ENCODE peak calls at places on chromosomes 1 and 21, in ten cellular contexts. One of them, this sample, is unnamed.

GRCh38 chr1:67610450-67610849 is 74.6 kb upstream of the GADD45A start:
- DNase-seq in NCI-H1417: no peak
- DNase-seq in AG10803: no peak
- DNase-seq in PC-3: peak
- DNase-seq in midbrain: no peak
- DNase-seq in NT2/D1: no peak
- DNase-seq in HT1080: no peak
- DNase-seq in B cell: no peak
- DNase-seq in H4: peak
- DNase-seq in globus pallidus: no peak
- DNase-seq in this sample: no peak

GRCh38 chr1:201946224-201946908 is at the start of gene LMOD1:
- DNase-seq in AG10803: peak
- DNase-seq in NCI-H1417: no peak
- DNase-seq in globus pallidus: peak
- DNase-seq in midbrain: peak
- DNase-seq in NT2/D1: peak
- DNase-seq in B cell: no peak
- DNase-seq in HT1080: peak
- DNase-seq in PC-3: peak
- DNase-seq in H4: peak
- DNase-seq in this sample: peak

GRCh38 chr1:226489718-226490440 is 58.7 kb upstream of the STUM start:
- DNase-seq in PC-3: peak
- DNase-seq in AG10803: no peak
- DNase-seq in NCI-H1417: no peak
- DNase-seq in midbrain: no peak
- DNase-seq in globus pallidus: no peak
- DNase-seq in H4: no peak
- DNase-seq in NT2/D1: no peak
- DNase-seq in B cell: no peak
- DNase-seq in HT1080: no peak
- DNase-seq in this sample: no peak

GRCh38 chr1:7592120-7592798 is 178.8 kb upstream of the VAMP3 start:
- DNase-seq in globus pallidus: no peak
- DNase-seq in B cell: no peak
- DNase-seq in midbrain: no peak
- DNase-seq in NCI-H1417: no peak
- DNase-seq in NT2/D1: no peak
- DNase-seq in H4: no peak
- DNase-seq in PC-3: no peak
- DNase-seq in AG10803: no peak
- DNase-seq in HT1080: no peak
- DNase-seq in this sample: no peak

GRCh38 chr1:174692313-174692712 is 244.5 kb downstream of the GPR52 start:
- DNase-seq in HT1080: peak
- DNase-seq in NT2/D1: peak
- DNase-seq in AG10803: peak
- DNase-seq in globus pallidus: no peak
- DNase-seq in PC-3: peak
- DNase-seq in NCI-H1417: no peak
- DNase-seq in B cell: no peak
- DNase-seq in midbrain: no peak
- DNase-seq in H4: no peak
- DNase-seq in this sample: no peak

GRCh38 chr21:38913120-38913975 is 107.6 kb downstream of the ETS2 start:
- DNase-seq in HT1080: no peak
- DNase-seq in AG10803: peak
- DNase-seq in midbrain: no peak
- DNase-seq in H4: peak
- DNase-seq in globus pallidus: no peak
- DNase-seq in B cell: no peak
- DNase-seq in NCI-H1417: peak
- DNase-seq in NT2/D1: no peak
- DNase-seq in PC-3: peak
- DNase-seq in this sample: peak

GRCh38 chr1:213568929-213569815 is 418.6 kb upstream of the PROX1 start:
- DNase-seq in NT2/D1: no peak
- DNase-seq in NCI-H1417: no peak
- DNase-seq in HT1080: no peak
- DNase-seq in B cell: no peak
- DNase-seq in PC-3: peak
- DNase-seq in globus pallidus: no peak
- DNase-seq in midbrain: no peak
- DNase-seq in H4: no peak
- DNase-seq in AG10803: no peak
- DNase-seq in this sample: no peak

GRCh38 chr1:55965981-55966461 is 613.3 kb downstream of the PLPP3 start:
- DNase-seq in NT2/D1: no peak
- DNase-seq in B cell: no peak
- DNase-seq in AG10803: peak
- DNase-seq in globus pallidus: no peak
- DNase-seq in PC-3: peak
- DNase-seq in midbrain: no peak
- DNase-seq in H4: no peak
- DNase-seq in HT1080: peak
- DNase-seq in NCI-H1417: peak
- DNase-seq in this sample: no peak

GRCh38 chr1:153932593-153933131 is 9.9 kb upstream of the GATAD2B start:
- DNase-seq in globus pallidus: no peak
- DNase-seq in B cell: no peak
- DNase-seq in H4: no peak
- DNase-seq in NCI-H1417: no peak
- DNase-seq in NT2/D1: no peak
- DNase-seq in midbrain: no peak
- DNase-seq in PC-3: no peak
- DNase-seq in AG10803: no peak
- DNase-seq in HT1080: no peak
- DNase-seq in this sample: no peak

GRCh38 chr1:12615166-12615915 is 2.7 kb downstream of the DHRS3 start:
- DNase-seq in B cell: no peak
- DNase-seq in NT2/D1: no peak
- DNase-seq in H4: no peak
- DNase-seq in NCI-H1417: no peak
- DNase-seq in midbrain: peak
- DNase-seq in globus pallidus: peak
- DNase-seq in PC-3: peak
- DNase-seq in AG10803: peak
- DNase-seq in HT1080: no peak
- DNase-seq in this sample: no peak

GRCh38 chr1:12488666-12489354 is 129.2 kb downstream of the DHRS3 start:
- DNase-seq in H4: no peak
- DNase-seq in AG10803: peak
- DNase-seq in HT1080: no peak
- DNase-seq in globus pallidus: no peak
- DNase-seq in B cell: no peak
- DNase-seq in NT2/D1: no peak
- DNase-seq in PC-3: peak
- DNase-seq in NCI-H1417: no peak
- DNase-seq in midbrain: no peak
- DNase-seq in this sample: no peak

GRCh38 chr21:46154955-46155513 is 345 bp downstream of the FTCD start:
- DNase-seq in AG10803: no peak
- DNase-seq in globus pallidus: no peak
- DNase-seq in PC-3: no peak
- DNase-seq in B cell: no peak
- DNase-seq in NT2/D1: no peak
- DNase-seq in HT1080: no peak
- DNase-seq in H4: no peak
- DNase-seq in NCI-H1417: no peak
- DNase-seq in midbrain: no peak
- DNase-seq in this sample: no peak

GRCh38 chr21:32214654-32215305 is 64.1 kb downstream of the MIS18A start:
- DNase-seq in PC-3: peak
- DNase-seq in NCI-H1417: no peak
- DNase-seq in H4: no peak
- DNase-seq in AG10803: no peak
- DNase-seq in NT2/D1: no peak
- DNase-seq in midbrain: no peak
- DNase-seq in globus pallidus: no peak
- DNase-seq in B cell: no peak
- DNase-seq in HT1080: no peak
- DNase-seq in this sample: no peak

GRCh38 chr1:53592521-53592982 is 133.4 kb downstream of the DMRTB1 start:
- DNase-seq in H4: peak
- DNase-seq in midbrain: no peak
- DNase-seq in globus pallidus: no peak
- DNase-seq in HT1080: no peak
- DNase-seq in B cell: no peak
- DNase-seq in AG10803: peak
- DNase-seq in PC-3: peak
- DNase-seq in NCI-H1417: peak
- DNase-seq in NT2/D1: no peak
- DNase-seq in this sample: no peak

GRCh38 chr1:67149179-67149770 is 14.5 kb upstream of the C1orf141 start:
- DNase-seq in NCI-H1417: peak
- DNase-seq in PC-3: peak
- DNase-seq in H4: peak
- DNase-seq in B cell: peak
- DNase-seq in AG10803: peak
- DNase-seq in globus pallidus: peak
- DNase-seq in midbrain: peak
- DNase-seq in NT2/D1: peak
- DNase-seq in HT1080: peak
- DNase-seq in this sample: peak

GRCh38 chr1:155044812-155045690 is 6.1 kb upstream of the ADAM15 start:
- DNase-seq in AG10803: peak
- DNase-seq in H4: peak
- DNase-seq in B cell: peak
- DNase-seq in HT1080: peak
- DNase-seq in midbrain: peak
- DNase-seq in globus pallidus: peak
- DNase-seq in NCI-H1417: peak
- DNase-seq in NT2/D1: peak
- DNase-seq in PC-3: peak
- DNase-seq in this sample: peak

GRCh38 chr1:155989992-155990325 is 11.6 kb upstream of the ARHGEF2 start:
- DNase-seq in NCI-H1417: no peak
- DNase-seq in B cell: no peak
- DNase-seq in PC-3: no peak
- DNase-seq in midbrain: peak
- DNase-seq in AG10803: no peak
- DNase-seq in NT2/D1: no peak
- DNase-seq in H4: no peak
- DNase-seq in globus pallidus: peak
- DNase-seq in HT1080: no peak
- DNase-seq in this sample: no peak

GRCh38 chr21:46354046-46354445 is 30.1 kb downstream of the PCNT start:
- DNase-seq in globus pallidus: no peak
- DNase-seq in AG10803: no peak
- DNase-seq in NT2/D1: no peak
- DNase-seq in NCI-H1417: no peak
- DNase-seq in midbrain: no peak
- DNase-seq in H4: no peak
- DNase-seq in B cell: no peak
- DNase-seq in HT1080: no peak
- DNase-seq in PC-3: no peak
- DNase-seq in this sample: no peak

GRCh38 chr1:206684478-206685255 is at the start of gene MAPKAPK2:
- DNase-seq in NT2/D1: no peak
- DNase-seq in PC-3: peak
- DNase-seq in NCI-H1417: peak
- DNase-seq in HT1080: no peak
- DNase-seq in midbrain: peak
- DNase-seq in B cell: peak
- DNase-seq in AG10803: peak
- DNase-seq in H4: peak
- DNase-seq in globus pallidus: peak
- DNase-seq in this sample: peak

GRCh38 chr1:77768006-77768405 is 8.4 kb upstream of the USP33 start:
- DNase-seq in B cell: no peak
- DNase-seq in NCI-H1417: no peak
- DNase-seq in HT1080: peak
- DNase-seq in H4: no peak
- DNase-seq in PC-3: no peak
- DNase-seq in NT2/D1: no peak
- DNase-seq in midbrain: no peak
- DNase-seq in AG10803: no peak
- DNase-seq in globus pallidus: no peak
- DNase-seq in this sample: no peak

GRCh38 chr1:233884461-233885151 is 19.9 kb upstream of the SLC35F3 start:
- DNase-seq in NT2/D1: no peak
- DNase-seq in globus pallidus: no peak
- DNase-seq in B cell: no peak
- DNase-seq in midbrain: no peak
- DNase-seq in AG10803: no peak
- DNase-seq in NCI-H1417: no peak
- DNase-seq in H4: peak
- DNase-seq in PC-3: peak
- DNase-seq in HT1080: peak
- DNase-seq in this sample: no peak

GRCh38 chr1:87647436-87648177 is 318.9 kb downstream of the LMO4 start:
- DNase-seq in B cell: no peak
- DNase-seq in AG10803: no peak
- DNase-seq in NT2/D1: no peak
- DNase-seq in H4: no peak
- DNase-seq in NCI-H1417: no peak
- DNase-seq in midbrain: no peak
- DNase-seq in HT1080: no peak
- DNase-seq in PC-3: no peak
- DNase-seq in globus pallidus: no peak
- DNase-seq in this sample: no peak

GRCh38 chr1:226657788-226658537 is 81.1 kb downstream of the ITPKB start:
- DNase-seq in globus pallidus: peak
- DNase-seq in B cell: no peak
- DNase-seq in NCI-H1417: no peak
- DNase-seq in midbrain: peak
- DNase-seq in HT1080: no peak
- DNase-seq in AG10803: no peak
- DNase-seq in NT2/D1: no peak
- DNase-seq in H4: no peak
- DNase-seq in PC-3: no peak
- DNase-seq in this sample: no peak

GRCh38 chr1:119475866-119476439 is 31.1 kb upstream of the HSD3B1 start:
- DNase-seq in HT1080: peak
- DNase-seq in midbrain: no peak
- DNase-seq in PC-3: peak
- DNase-seq in B cell: no peak
- DNase-seq in NCI-H1417: peak
- DNase-seq in globus pallidus: no peak
- DNase-seq in H4: peak
- DNase-seq in NT2/D1: peak
- DNase-seq in AG10803: peak
- DNase-seq in this sample: no peak

GRCh38 chr1:82538876-82539275 is 738.1 kb downstream of the ADGRL2 start:
- DNase-seq in AG10803: peak
- DNase-seq in NT2/D1: no peak
- DNase-seq in H4: no peak
- DNase-seq in HT1080: peak
- DNase-seq in PC-3: no peak
- DNase-seq in midbrain: no peak
- DNase-seq in NCI-H1417: no peak
- DNase-seq in B cell: no peak
- DNase-seq in globus pallidus: no peak
- DNase-seq in this sample: no peak

GRCh38 chr1:152050886-152051764 is 14.3 kb upstream of the S100A11 start:
- DNase-seq in midbrain: no peak
- DNase-seq in PC-3: peak
- DNase-seq in H4: no peak
- DNase-seq in HT1080: peak
- DNase-seq in NCI-H1417: no peak
- DNase-seq in NT2/D1: no peak
- DNase-seq in AG10803: peak
- DNase-seq in globus pallidus: no peak
- DNase-seq in B cell: no peak
- DNase-seq in this sample: no peak

GRCh38 chr1:200029035-200029623 is 1.6 kb downstream of the NR5A2 start:
- DNase-seq in NCI-H1417: peak
- DNase-seq in HT1080: peak
- DNase-seq in NT2/D1: no peak
- DNase-seq in globus pallidus: no peak
- DNase-seq in B cell: peak
- DNase-seq in H4: no peak
- DNase-seq in PC-3: peak
- DNase-seq in AG10803: no peak
- DNase-seq in midbrain: peak
- DNase-seq in this sample: no peak

GRCh38 chr1:32639489-32640075 is 10.8 kb downstream of the ZBTB8OS start:
- DNase-seq in H4: no peak
- DNase-seq in B cell: no peak
- DNase-seq in AG10803: peak
- DNase-seq in midbrain: no peak
- DNase-seq in NCI-H1417: no peak
- DNase-seq in HT1080: no peak
- DNase-seq in PC-3: no peak
- DNase-seq in NT2/D1: no peak
- DNase-seq in globus pallidus: no peak
- DNase-seq in this sample: no peak

This sample was measured in cerebellum.